ENCODE peak calls at places on chromosome 1, in eight cellular contexts. W is stimulated activated CD4-positive, alpha-beta T cell treated with anti-CD3 and anti-CD28 coated beads, Interleukin-1b, Interleukin-23, amount 100 ng/mL, for 1 hour; V is caudate nucleus; R is NCI-H524; H is CD8-positive, alpha-beta T cell; L is NCI-H748 treated with DMSO at 0.1 percent for 48 hours; O is glutamatergic neuron; Z is fibroblast of lung. P is an unnamed sample.

GRCh38 chr1:224503161-224504118 is 68.8 kb upstream of the WDR26 start:
- DNase-seq in W (no peak), V (peak; percentile 37), R (peak; percentile 91), H (no peak), L (peak; percentile 60), O (peak; percentile 91), Z (peak; percentile 95), P (peak; percentile 37)

GRCh38 chr1:14980801-14981200 is 172.7 kb upstream of the TMEM51 start:
- DNase-seq in W (no peak), V (no peak), R (no peak), H (no peak), L (no peak), O (peak; percentile 39), Z (peak; percentile 22), P (no peak)

GRCh38 chr1:21294266-21295058 is 4.2 kb upstream of the ECE1 start:
- DNase-seq in W (peak; percentile 86), V (no peak), R (no peak), H (peak; percentile 76), L (no peak), O (no peak), Z (no peak), P (no peak)

GRCh38 chr1:226064168-226064815 is 1.8 kb downstream of the H3-3A start:
- DNase-seq in W (no peak), V (no peak), R (peak; percentile 16), H (no peak), L (peak; percentile 20), O (no peak), Z (peak; percentile 22), P (peak; percentile 41)

GRCh38 chr1:234605983-234606730 is 3.8 kb downstream of the IRF2BP2 start:
- DNase-seq in W (no peak), V (no peak), R (peak; percentile 74), H (peak; percentile 17), L (peak; percentile 35), O (no peak), Z (peak; percentile 70), P (peak; percentile 63)

GRCh38 chr1:26744075-26744958 is 43.4 kb upstream of the PIGV start:
- DNase-seq in W (peak; percentile 68), V (peak; percentile 44), R (no peak), H (peak; percentile 42), L (no peak), O (no peak), Z (peak; percentile 82), P (peak; percentile 95)

GRCh38 chr1:172417552-172417951 is 2.9 kb upstream of the C1orf105 start:
- DNase-seq in W (no peak), V (no peak), R (no peak), H (no peak), L (no peak), O (no peak), Z (no peak), P (peak; percentile 33)

GRCh38 chr1:232590742-232591082 is 39.2 kb downstream of the SIPA1L2 start:
- DNase-seq in W (no peak), V (no peak), R (no peak), H (no peak), L (no peak), O (no peak), Z (no peak), P (no peak)

GRCh38 chr1:15848143-15848928 is 829 bp downstream of the SPEN start:
- DNase-seq in W (no peak), V (peak; percentile 21), R (peak; percentile 36), H (no peak), L (no peak), O (peak; percentile 44), Z (no peak), P (no peak)

GRCh38 chr1:1778827-1779675 is 781 bp upstream of the NADK start:
- DNase-seq in W (peak; percentile 34), V (peak; percentile 65), R (peak; percentile 27), H (peak; percentile 47), L (no peak), O (peak; percentile 51), Z (no peak), P (no peak)

GRCh38 chr1:170885551-170885950 is 49.8 kb upstream of the MROH9 start:
- DNase-seq in W (no peak), V (no peak), R (no peak), H (no peak), L (no peak), O (no peak), Z (no peak), P (no peak)

GRCh38 chr1:235601087-235601486 is 48.5 kb downstream of the GNG4 start:
- DNase-seq in W (no peak), V (no peak), R (peak; percentile 24), H (no peak), L (no peak), O (peak; percentile 37), Z (peak; percentile 8), P (no peak)

GRCh38 chr1:44820328-44820944 is 12.1 kb downstream of the BTBD19 start:
- DNase-seq in W (no peak), V (no peak), R (no peak), H (no peak), L (no peak), O (peak; percentile 14), Z (no peak), P (no peak)

GRCh38 chr1:9784508-9785133 is 39.1 kb downstream of the CLSTN1 start:
- DNase-seq in W (peak; percentile 20), V (no peak), R (peak; percentile 74), H (peak; percentile 36), L (no peak), O (peak; percentile 46), Z (peak; percentile 66), P (peak; percentile 18)

P was measured in SW 1271.